ENCODE peak calls at places on chromosomes 4 and X, in eight cellular contexts. One of them, this sample, is unnamed.

GRCh38 chrX:131724292-131724691 is 180.4 kb downstream of the OR13H1 start:
- DNase-seq in uterus: no peak
- DNase-seq in tibial nerve: no peak
- DNase-seq in adrenal gland: no peak
- DNase-seq in HCT116: no peak
- DNase-seq in stomach: no peak
- DNase-seq in upper lobe of left lung: no peak
- DNase-seq in heart left ventricle: no peak
- DNase-seq in this sample: no peak

GRCh38 chrX:18426004-18426320 is 554 bp downstream of the CDKL5 start:
- DNase-seq in tibial nerve: no peak
- DNase-seq in heart left ventricle: no peak
- DNase-seq in uterus: no peak
- DNase-seq in adrenal gland: peak; percentile 22
- DNase-seq in upper lobe of left lung: no peak
- DNase-seq in stomach: no peak
- DNase-seq in HCT116: no peak
- DNase-seq in this sample: no peak

GRCh38 chrX:80513620-80514019 is 93.4 kb downstream of the TENT5D start:
- DNase-seq in HCT116: no peak
- DNase-seq in upper lobe of left lung: no peak
- DNase-seq in tibial nerve: no peak
- DNase-seq in uterus: no peak
- DNase-seq in adrenal gland: no peak
- DNase-seq in heart left ventricle: no peak
- DNase-seq in stomach: no peak
- DNase-seq in this sample: no peak

GRCh38 chr4:49044270-49044669 is 58.2 kb downstream of the CWH43 start:
- DNase-seq in HCT116: no peak
- DNase-seq in adrenal gland: no peak
- DNase-seq in stomach: no peak
- DNase-seq in heart left ventricle: no peak
- DNase-seq in tibial nerve: no peak
- DNase-seq in uterus: no peak
- DNase-seq in upper lobe of left lung: no peak
- DNase-seq in this sample: no peak

GRCh38 chr4:2092653-2093000 is 33.5 kb downstream of the NAT8L start:
- DNase-seq in HCT116: no peak
- DNase-seq in heart left ventricle: no peak
- DNase-seq in adrenal gland: no peak
- DNase-seq in uterus: no peak
- DNase-seq in tibial nerve: no peak
- DNase-seq in upper lobe of left lung: peak; percentile 10
- DNase-seq in stomach: peak; percentile 14
- DNase-seq in this sample: no peak

GRCh38 chr4:21195682-21196081 is 495.4 kb downstream of the PACRGL start:
- DNase-seq in HCT116: no peak
- DNase-seq in adrenal gland: no peak
- DNase-seq in uterus: no peak
- DNase-seq in tibial nerve: no peak
- DNase-seq in stomach: no peak
- DNase-seq in heart left ventricle: no peak
- DNase-seq in upper lobe of left lung: no peak
- DNase-seq in this sample: no peak

GRCh38 chr4:133152330-133152791 is 3.3 kb downstream of the PCDH10 start:
- DNase-seq in upper lobe of left lung: no peak
- DNase-seq in stomach: no peak
- DNase-seq in HCT116: no peak
- DNase-seq in heart left ventricle: no peak
- DNase-seq in uterus: no peak
- DNase-seq in tibial nerve: no peak
- DNase-seq in adrenal gland: no peak
- DNase-seq in this sample: no peak

GRCh38 chr4:37243061-37243460 is 1.5 kb upstream of the NWD2 start:
- DNase-seq in tibial nerve: no peak
- DNase-seq in stomach: no peak
- DNase-seq in HCT116: no peak
- DNase-seq in uterus: no peak
- DNase-seq in heart left ventricle: no peak
- DNase-seq in adrenal gland: no peak
- DNase-seq in upper lobe of left lung: no peak
- DNase-seq in this sample: no peak

GRCh38 chr4:170853422-170854021 is 763.8 kb upstream of the AADAT start:
- DNase-seq in tibial nerve: peak; percentile 7
- DNase-seq in HCT116: peak; percentile 48
- DNase-seq in uterus: peak; percentile 11
- DNase-seq in adrenal gland: peak; percentile 30
- DNase-seq in stomach: peak; percentile 44
- DNase-seq in upper lobe of left lung: peak; percentile 32
- DNase-seq in heart left ventricle: peak; percentile 42
- DNase-seq in this sample: no peak

GRCh38 chr4:76801621-76802545 is 96.1 kb downstream of the SOWAHB start:
- DNase-seq in HCT116: no peak
- DNase-seq in uterus: peak; percentile 63
- DNase-seq in tibial nerve: no peak
- DNase-seq in heart left ventricle: peak; percentile 77
- DNase-seq in stomach: no peak
- DNase-seq in adrenal gland: no peak
- DNase-seq in upper lobe of left lung: no peak
- DNase-seq in this sample: no peak

GRCh38 chr4:3270141-3270611 is 21.2 kb downstream of the MSANTD1 start:
- DNase-seq in stomach: peak; percentile 16
- DNase-seq in tibial nerve: no peak
- DNase-seq in HCT116: no peak
- DNase-seq in heart left ventricle: no peak
- DNase-seq in uterus: no peak
- DNase-seq in upper lobe of left lung: no peak
- DNase-seq in adrenal gland: no peak
- DNase-seq in this sample: peak; percentile 85

GRCh38 chrX:97704474-97704873 is 820.8 kb downstream of the RPA4 start:
- DNase-seq in stomach: no peak
- DNase-seq in heart left ventricle: no peak
- DNase-seq in uterus: no peak
- DNase-seq in HCT116: no peak
- DNase-seq in tibial nerve: no peak
- DNase-seq in upper lobe of left lung: no peak
- DNase-seq in adrenal gland: no peak
- DNase-seq in this sample: no peak

GRCh38 chr4:89645512-89645911 is 191.4 kb downstream of the SNCA start:
- DNase-seq in upper lobe of left lung: no peak
- DNase-seq in tibial nerve: no peak
- DNase-seq in uterus: no peak
- DNase-seq in heart left ventricle: no peak
- DNase-seq in stomach: no peak
- DNase-seq in HCT116: no peak
- DNase-seq in adrenal gland: no peak
- DNase-seq in this sample: no peak

GRCh38 chr4:173652283-173652931 is 122.4 kb upstream of the HAND2 start:
- DNase-seq in upper lobe of left lung: no peak
- DNase-seq in heart left ventricle: no peak
- DNase-seq in uterus: peak; percentile 18
- DNase-seq in adrenal gland: no peak
- DNase-seq in tibial nerve: no peak
- DNase-seq in stomach: no peak
- DNase-seq in HCT116: no peak
- DNase-seq in this sample: no peak

GRCh38 chr4:88734403-88734949 is 36.8 kb upstream of the NAP1L5 start:
- DNase-seq in upper lobe of left lung: no peak
- DNase-seq in stomach: no peak
- DNase-seq in heart left ventricle: no peak
- DNase-seq in uterus: no peak
- DNase-seq in adrenal gland: no peak
- DNase-seq in HCT116: no peak
- DNase-seq in tibial nerve: no peak
- DNase-seq in this sample: no peak

GRCh38 chrX:129540725-129541184 is 696 bp downstream of the OCRL start:
- DNase-seq in stomach: peak; percentile 31
- DNase-seq in heart left ventricle: no peak
- DNase-seq in upper lobe of left lung: peak; percentile 37
- DNase-seq in uterus: no peak
- DNase-seq in tibial nerve: no peak
- DNase-seq in HCT116: no peak
- DNase-seq in adrenal gland: peak; percentile 22
- DNase-seq in this sample: peak; percentile 16

GRCh38 chr4:103075435-103075893 is 1.1 kb downstream of the SLC9B2 start:
- DNase-seq in adrenal gland: no peak
- DNase-seq in tibial nerve: no peak
- DNase-seq in heart left ventricle: no peak
- DNase-seq in stomach: no peak
- DNase-seq in upper lobe of left lung: no peak
- DNase-seq in uterus: no peak
- DNase-seq in HCT116: peak; percentile 1
- DNase-seq in this sample: no peak

GRCh38 chrX:10120828-10121227 is 35.9 kb upstream of the CLCN4 start:
- DNase-seq in tibial nerve: no peak
- DNase-seq in upper lobe of left lung: peak; percentile 48
- DNase-seq in stomach: no peak
- DNase-seq in uterus: no peak
- DNase-seq in adrenal gland: no peak
- DNase-seq in HCT116: no peak
- DNase-seq in heart left ventricle: no peak
- DNase-seq in this sample: no peak
- H3K9me3 ChIP-seq in tibial nerve: no peaks in the 10 kb centered on the region
- H3K9me3 ChIP-seq in upper lobe of left lung: no peaks in the 10 kb centered on the region
- H3K9me3 ChIP-seq in stomach: no peaks in the 10 kb centered on the region
- H3K9me3 ChIP-seq in uterus: no peaks in the 10 kb centered on the region
- H3K9me3 ChIP-seq in adrenal gland: no peaks in the 10 kb centered on the region
- H3K9me3 ChIP-seq in HCT116: peaks cover 20% of the 10 kb centered on the region
- H3K9me3 ChIP-seq in heart left ventricle: no peaks in the 10 kb centered on the region
- H3K9me3 ChIP-seq in this sample: no peaks in the 10 kb centered on the region

GRCh38 chr4:184267673-184268573 is 50.2 kb upstream of the ENPP6 start:
- DNase-seq in HCT116: peak; percentile 6
- DNase-seq in upper lobe of left lung: peak; percentile 79
- DNase-seq in stomach: peak; percentile 60
- DNase-seq in heart left ventricle: no peak
- DNase-seq in tibial nerve: peak; percentile 32
- DNase-seq in uterus: no peak
- DNase-seq in adrenal gland: peak; percentile 43
- DNase-seq in this sample: no peak
- TF ChIP-seq POLR2A in HCT116: no peak
- TF ChIP-seq POLR2A in upper lobe of left lung: no peak
- TF ChIP-seq POLR2A in stomach: no peak
- TF ChIP-seq POLR2A in heart left ventricle: no peak
- TF ChIP-seq POLR2A in tibial nerve: no peak
- TF ChIP-seq POLR2A in uterus: no peak
- TF ChIP-seq POLR2A in adrenal gland: peak; percentile 38
- TF ChIP-seq POLR2A in this sample: no peak

DNA sequence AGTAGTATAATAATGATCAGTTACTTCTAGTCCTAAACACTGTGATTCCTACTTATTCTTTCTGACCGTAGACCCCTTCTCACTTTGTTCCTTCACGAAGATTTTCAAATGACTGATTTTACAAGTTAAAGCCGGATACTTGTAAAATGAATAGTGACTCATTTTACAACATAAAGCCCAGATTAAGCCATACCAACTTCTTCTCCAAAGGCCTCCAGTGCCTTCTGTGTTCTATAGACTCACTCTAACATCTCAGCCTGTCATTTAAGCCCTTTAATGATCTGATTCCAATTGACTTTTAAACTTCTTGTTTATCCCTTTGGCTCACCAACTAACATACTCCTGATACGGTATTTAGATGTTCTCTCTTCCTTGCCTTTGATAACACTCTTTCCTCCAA is 480.0 kb upstream of the HS3ST1 start:
- DNase-seq in adrenal gland: no peak
- DNase-seq in HCT116: no peak
- DNase-seq in heart left ventricle: no peak
- DNase-seq in stomach: no peak
- DNase-seq in tibial nerve: no peak
- DNase-seq in upper lobe of left lung: no peak
- DNase-seq in uterus: no peak
- DNase-seq in this sample: no peak
- H3K9me3 ChIP-seq in adrenal gland: no peaks in the 10 kb centered on the region
- H3K9me3 ChIP-seq in HCT116: no peaks in the 10 kb centered on the region
- H3K9me3 ChIP-seq in heart left ventricle: no peaks in the 10 kb centered on the region
- H3K9me3 ChIP-seq in stomach: no peaks in the 10 kb centered on the region
- H3K9me3 ChIP-seq in tibial nerve: no peaks in the 10 kb centered on the region
- H3K9me3 ChIP-seq in upper lobe of left lung: no peaks in the 10 kb centered on the region
- H3K9me3 ChIP-seq in uterus: no peaks in the 10 kb centered on the region
- H3K9me3 ChIP-seq in this sample: no peaks in the 10 kb centered on the region

GRCh38 chrX:55490121-55490520 is 473 bp upstream of the USP51 start:
- DNase-seq in heart left ventricle: no peak
- DNase-seq in uterus: no peak
- DNase-seq in HCT116: no peak
- DNase-seq in adrenal gland: no peak
- DNase-seq in tibial nerve: no peak
- DNase-seq in upper lobe of left lung: no peak
- DNase-seq in stomach: no peak
- DNase-seq in this sample: no peak

GRCh38 chrX:55487143-55487542 is 2.5 kb downstream of the USP51 start:
- DNase-seq in stomach: no peak
- DNase-seq in upper lobe of left lung: no peak
- DNase-seq in heart left ventricle: no peak
- DNase-seq in adrenal gland: peak; percentile 11
- DNase-seq in uterus: no peak
- DNase-seq in HCT116: no peak
- DNase-seq in tibial nerve: no peak
- DNase-seq in this sample: no peak

GRCh38 chrX:55488268-55488558 is 1.4 kb downstream of the USP51 start:
- DNase-seq in tibial nerve: no peak
- DNase-seq in stomach: no peak
- DNase-seq in HCT116: no peak
- DNase-seq in heart left ventricle: no peak
- DNase-seq in uterus: no peak
- DNase-seq in adrenal gland: no peak
- DNase-seq in upper lobe of left lung: no peak
- DNase-seq in this sample: no peak

GRCh38 chrX:55489315-55490009 is at the start of gene USP51:
- DNase-seq in heart left ventricle: peak; percentile 46
- DNase-seq in tibial nerve: peak; percentile 36
- DNase-seq in stomach: peak; percentile 42
- DNase-seq in HCT116: no peak
- DNase-seq in adrenal gland: peak; percentile 73
- DNase-seq in upper lobe of left lung: peak; percentile 66
- DNase-seq in uterus: peak; percentile 51
- DNase-seq in this sample: no peak

DNA sequence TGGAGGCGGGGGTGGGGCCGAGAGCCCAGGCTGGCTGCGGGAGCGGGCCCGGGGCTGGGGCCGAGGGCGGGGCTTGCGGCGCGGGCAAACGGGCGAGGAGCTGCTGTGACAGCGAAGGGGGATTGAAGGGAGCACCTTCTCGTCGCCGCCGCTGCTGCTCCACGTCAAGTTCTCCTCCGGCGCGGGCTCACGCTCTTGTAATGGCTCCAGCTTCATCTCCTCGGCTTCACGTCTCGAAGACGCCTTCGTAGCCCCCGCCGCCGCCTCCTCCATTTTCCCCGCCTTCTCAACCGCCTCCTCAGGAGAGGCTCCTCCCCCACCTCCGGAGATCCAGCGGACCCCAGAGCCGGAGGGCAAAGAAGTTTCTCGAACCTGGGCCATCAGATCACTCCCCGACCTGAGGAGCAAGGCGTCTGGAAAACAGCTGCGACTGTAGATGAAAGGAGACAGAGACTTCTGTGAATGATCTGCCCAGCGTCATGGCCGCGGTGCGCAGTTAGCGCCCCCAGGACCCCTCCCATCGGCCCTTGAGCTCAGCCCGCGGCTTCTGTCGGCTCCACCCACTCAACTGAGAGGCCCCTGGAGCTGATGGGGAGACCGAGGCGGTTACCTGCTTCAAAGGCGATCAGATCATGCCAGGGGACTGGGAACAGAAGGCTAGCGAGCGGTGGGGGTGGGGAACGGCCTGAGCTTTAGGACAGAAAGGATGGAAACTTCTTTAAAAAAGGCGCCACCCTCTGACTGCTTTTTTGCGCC is 911 bp downstream of the USP51 start:
- DNase-seq in stomach: peak; percentile 62
- DNase-seq in upper lobe of left lung: peak; percentile 56
- DNase-seq in uterus: peak; percentile 73
- DNase-seq in tibial nerve: peak; percentile 62
- DNase-seq in heart left ventricle: peak; percentile 79
- DNase-seq in adrenal gland: peak; percentile 75
- DNase-seq in HCT116: no peak
- DNase-seq in this sample: peak; percentile 42
- TF ChIP-seq POLR2A in stomach: no peak
- TF ChIP-seq POLR2A in upper lobe of left lung: no peak
- TF ChIP-seq POLR2A in uterus: no peak
- TF ChIP-seq POLR2A in tibial nerve: peak; percentile 49
- TF ChIP-seq POLR2A in heart left ventricle: no peak
- TF ChIP-seq POLR2A in adrenal gland: peak; percentile 56
- TF ChIP-seq POLR2A in HCT116: no peak
- TF ChIP-seq POLR2A in this sample: peak; percentile 41

This sample was measured in gastrocnemius medialis.